ENCODE peak calls at places on chromosomes 4 and X, in eight cellular contexts. One of them, this sample, is unnamed.

GRCh38 chrX:150489359-150490015 is 78.9 kb upstream of the MTM1 start:
- DNase-seq in hippocampal formation: no peak
- DNase-seq in neural crest cell: no peak
- DNase-seq in dorsolateral prefrontal cortex: no peak
- DNase-seq in skeletal muscle cell: no peak
- DNase-seq in heart right ventricle: no peak
- DNase-seq in NAMALWA: no peak
- DNase-seq in stomach: no peak
- DNase-seq in this sample: no peak

GRCh38 chrX:74251006-74251930 is 52.7 kb upstream of the ZCCHC13 start:
- DNase-seq in NAMALWA: no peak
- DNase-seq in stomach: no peak
- DNase-seq in neural crest cell: no peak
- DNase-seq in heart right ventricle: no peak
- DNase-seq in dorsolateral prefrontal cortex: no peak
- DNase-seq in skeletal muscle cell: peak
- DNase-seq in hippocampal formation: no peak
- DNase-seq in this sample: no peak

GRCh38 chrX:135000516-135000915 is 9.7 kb downstream of the SMIM10 start:
- DNase-seq in neural crest cell: no peak
- DNase-seq in dorsolateral prefrontal cortex: no peak
- DNase-seq in stomach: no peak
- DNase-seq in NAMALWA: no peak
- DNase-seq in heart right ventricle: no peak
- DNase-seq in hippocampal formation: no peak
- DNase-seq in skeletal muscle cell: no peak
- DNase-seq in this sample: no peak

GRCh38 chrX:71222929-71223328 is at the start of gene GJB1:
- DNase-seq in dorsolateral prefrontal cortex: peak
- DNase-seq in skeletal muscle cell: no peak
- DNase-seq in stomach: no peak
- DNase-seq in heart right ventricle: no peak
- DNase-seq in hippocampal formation: peak
- DNase-seq in NAMALWA: no peak
- DNase-seq in neural crest cell: peak
- DNase-seq in this sample: no peak

GRCh38 chr4:40662962-40663604 is 33.4 kb upstream of the RBM47 start:
- DNase-seq in neural crest cell: no peak
- DNase-seq in stomach: no peak
- DNase-seq in skeletal muscle cell: peak
- DNase-seq in heart right ventricle: no peak
- DNase-seq in hippocampal formation: no peak
- DNase-seq in NAMALWA: no peak
- DNase-seq in dorsolateral prefrontal cortex: no peak
- DNase-seq in this sample: no peak

GRCh38 chr4:119626943-119627266 is 1.7 kb downstream of the PDE5A start:
- DNase-seq in hippocampal formation: no peak
- DNase-seq in heart right ventricle: no peak
- DNase-seq in dorsolateral prefrontal cortex: no peak
- DNase-seq in neural crest cell: no peak
- DNase-seq in NAMALWA: no peak
- DNase-seq in stomach: no peak
- DNase-seq in skeletal muscle cell: no peak
- DNase-seq in this sample: no peak

GRCh38 chr4:131302108-131302507 is 1847.0 kb upstream of the PCDH10 start:
- DNase-seq in dorsolateral prefrontal cortex: no peak
- DNase-seq in NAMALWA: peak
- DNase-seq in heart right ventricle: no peak
- DNase-seq in stomach: no peak
- DNase-seq in neural crest cell: no peak
- DNase-seq in skeletal muscle cell: no peak
- DNase-seq in hippocampal formation: no peak
- DNase-seq in this sample: no peak

GRCh38 chr4:150229538-150229937 is 151.3 kb downstream of the DCLK2 start:
- DNase-seq in heart right ventricle: no peak
- DNase-seq in NAMALWA: no peak
- DNase-seq in skeletal muscle cell: no peak
- DNase-seq in stomach: no peak
- DNase-seq in neural crest cell: no peak
- DNase-seq in dorsolateral prefrontal cortex: no peak
- DNase-seq in hippocampal formation: no peak
- DNase-seq in this sample: no peak

GRCh38 chr4:75733369-75733768 is 9.0 kb downstream of the USO1 start:
- DNase-seq in hippocampal formation: no peak
- DNase-seq in heart right ventricle: no peak
- DNase-seq in neural crest cell: no peak
- DNase-seq in stomach: no peak
- DNase-seq in dorsolateral prefrontal cortex: no peak
- DNase-seq in NAMALWA: no peak
- DNase-seq in skeletal muscle cell: no peak
- DNase-seq in this sample: no peak

GRCh38 chr4:71958978-71959377 is 72.8 kb upstream of the NPFFR2 start:
- DNase-seq in stomach: no peak
- DNase-seq in heart right ventricle: no peak
- DNase-seq in neural crest cell: no peak
- DNase-seq in dorsolateral prefrontal cortex: no peak
- DNase-seq in skeletal muscle cell: no peak
- DNase-seq in NAMALWA: no peak
- DNase-seq in hippocampal formation: no peak
- DNase-seq in this sample: no peak

GRCh38 chr4:139815646-139816601 is 150.3 kb downstream of the MGST2 start:
- DNase-seq in hippocampal formation: peak
- DNase-seq in stomach: no peak
- DNase-seq in heart right ventricle: peak
- DNase-seq in dorsolateral prefrontal cortex: peak
- DNase-seq in NAMALWA: no peak
- DNase-seq in skeletal muscle cell: peak
- DNase-seq in neural crest cell: peak
- DNase-seq in this sample: peak

GRCh38 chr4:76570141-76570989 is 135.3 kb downstream of the SHROOM3 start:
- DNase-seq in skeletal muscle cell: no peak
- DNase-seq in stomach: no peak
- DNase-seq in hippocampal formation: no peak
- DNase-seq in dorsolateral prefrontal cortex: no peak
- DNase-seq in neural crest cell: no peak
- DNase-seq in heart right ventricle: no peak
- DNase-seq in NAMALWA: no peak
- DNase-seq in this sample: no peak

GRCh38 chr4:77713884-77714283 is 105.3 kb downstream of the CNOT6L start:
- DNase-seq in dorsolateral prefrontal cortex: no peak
- DNase-seq in heart right ventricle: no peak
- DNase-seq in NAMALWA: no peak
- DNase-seq in stomach: no peak
- DNase-seq in neural crest cell: no peak
- DNase-seq in skeletal muscle cell: no peak
- DNase-seq in hippocampal formation: no peak
- DNase-seq in this sample: no peak

GRCh38 chr4:1082215-1083182 is 30.9 kb downstream of the RNF212 start:
- DNase-seq in dorsolateral prefrontal cortex: no peak
- DNase-seq in heart right ventricle: peak
- DNase-seq in stomach: peak
- DNase-seq in neural crest cell: no peak
- DNase-seq in skeletal muscle cell: peak
- DNase-seq in hippocampal formation: no peak
- DNase-seq in NAMALWA: peak
- DNase-seq in this sample: no peak

GRCh38 chr4:148444296-148445070 is 2.3 kb upstream of the NR3C2 start:
- DNase-seq in stomach: peak
- DNase-seq in skeletal muscle cell: no peak
- DNase-seq in heart right ventricle: peak
- DNase-seq in hippocampal formation: no peak
- DNase-seq in NAMALWA: no peak
- DNase-seq in neural crest cell: peak
- DNase-seq in dorsolateral prefrontal cortex: peak
- DNase-seq in this sample: peak

GRCh38 chr4:86376850-86377249 is 17.0 kb upstream of the MAPK10 start:
- DNase-seq in dorsolateral prefrontal cortex: no peak
- DNase-seq in neural crest cell: no peak
- DNase-seq in hippocampal formation: no peak
- DNase-seq in skeletal muscle cell: no peak
- DNase-seq in stomach: no peak
- DNase-seq in NAMALWA: no peak
- DNase-seq in heart right ventricle: no peak
- DNase-seq in this sample: no peak

GRCh38 chr4:173666-174314 is 49.5 kb downstream of the ZNF718 start:
- DNase-seq in dorsolateral prefrontal cortex: no peak
- DNase-seq in hippocampal formation: no peak
- DNase-seq in NAMALWA: no peak
- DNase-seq in heart right ventricle: no peak
- DNase-seq in skeletal muscle cell: no peak
- DNase-seq in neural crest cell: no peak
- DNase-seq in stomach: no peak
- DNase-seq in this sample: no peak

GRCh38 chr4:19924761-19925160 is 326.9 kb upstream of the SLIT2 start:
- DNase-seq in skeletal muscle cell: no peak
- DNase-seq in hippocampal formation: no peak
- DNase-seq in NAMALWA: no peak
- DNase-seq in heart right ventricle: no peak
- DNase-seq in dorsolateral prefrontal cortex: no peak
- DNase-seq in stomach: no peak
- DNase-seq in neural crest cell: no peak
- DNase-seq in this sample: no peak

GRCh38 chr4:81519856-81520255 is 48.1 kb upstream of the RASGEF1B start:
- DNase-seq in stomach: no peak
- DNase-seq in NAMALWA: no peak
- DNase-seq in hippocampal formation: no peak
- DNase-seq in heart right ventricle: no peak
- DNase-seq in skeletal muscle cell: no peak
- DNase-seq in neural crest cell: no peak
- DNase-seq in dorsolateral prefrontal cortex: no peak
- DNase-seq in this sample: no peak

GRCh38 chr4:1375761-1376322 is 28.8 kb downstream of the UVSSA start:
- DNase-seq in hippocampal formation: no peak
- DNase-seq in heart right ventricle: peak
- DNase-seq in dorsolateral prefrontal cortex: peak
- DNase-seq in stomach: no peak
- DNase-seq in skeletal muscle cell: no peak
- DNase-seq in neural crest cell: no peak
- DNase-seq in NAMALWA: no peak
- DNase-seq in this sample: no peak

GRCh38 chr4:136150046-136150445 is 1382.2 kb downstream of the PCDH18 start:
- DNase-seq in neural crest cell: no peak
- DNase-seq in stomach: no peak
- DNase-seq in dorsolateral prefrontal cortex: no peak
- DNase-seq in NAMALWA: no peak
- DNase-seq in skeletal muscle cell: no peak
- DNase-seq in hippocampal formation: no peak
- DNase-seq in heart right ventricle: no peak
- DNase-seq in this sample: no peak

GRCh38 chr4:65825121-65825520 is 154.8 kb upstream of the EPHA5 start:
- DNase-seq in dorsolateral prefrontal cortex: no peak
- DNase-seq in hippocampal formation: no peak
- DNase-seq in neural crest cell: no peak
- DNase-seq in stomach: no peak
- DNase-seq in heart right ventricle: no peak
- DNase-seq in skeletal muscle cell: peak
- DNase-seq in NAMALWA: no peak
- DNase-seq in this sample: no peak

GRCh38 chr4:98474408-98474844 is 184.0 kb downstream of the TSPAN5 start:
- DNase-seq in heart right ventricle: no peak
- DNase-seq in hippocampal formation: no peak
- DNase-seq in stomach: no peak
- DNase-seq in neural crest cell: no peak
- DNase-seq in skeletal muscle cell: peak
- DNase-seq in dorsolateral prefrontal cortex: no peak
- DNase-seq in NAMALWA: no peak
- DNase-seq in this sample: no peak

GRCh38 chr4:3219761-3220481 is 29.0 kb upstream of the MSANTD1 start:
- DNase-seq in heart right ventricle: no peak
- DNase-seq in NAMALWA: no peak
- DNase-seq in skeletal muscle cell: no peak
- DNase-seq in dorsolateral prefrontal cortex: peak
- DNase-seq in neural crest cell: no peak
- DNase-seq in hippocampal formation: no peak
- DNase-seq in stomach: no peak
- DNase-seq in this sample: no peak

GRCh38 chr4:8761824-8762205 is 109.8 kb downstream of the HMX1 start:
- DNase-seq in stomach: no peak
- DNase-seq in heart right ventricle: no peak
- DNase-seq in dorsolateral prefrontal cortex: peak
- DNase-seq in skeletal muscle cell: no peak
- DNase-seq in neural crest cell: no peak
- DNase-seq in NAMALWA: no peak
- DNase-seq in hippocampal formation: no peak
- DNase-seq in this sample: peak

GRCh38 chr4:141416677-141417363 is 196.1 kb downstream of the ZNF330 start:
- DNase-seq in dorsolateral prefrontal cortex: no peak
- DNase-seq in NAMALWA: no peak
- DNase-seq in heart right ventricle: no peak
- DNase-seq in neural crest cell: no peak
- DNase-seq in hippocampal formation: no peak
- DNase-seq in stomach: no peak
- DNase-seq in skeletal muscle cell: peak
- DNase-seq in this sample: no peak

GRCh38 chrX:119690921-119691716 is 1.8 kb downstream of the SEPTIN6 start:
- DNase-seq in hippocampal formation: no peak
- DNase-seq in stomach: no peak
- DNase-seq in NAMALWA: peak
- DNase-seq in heart right ventricle: no peak
- DNase-seq in neural crest cell: no peak
- DNase-seq in dorsolateral prefrontal cortex: no peak
- DNase-seq in skeletal muscle cell: peak
- DNase-seq in this sample: peak

GRCh38 chr4:16772366-16772850 is 126.0 kb downstream of the LDB2 start:
- DNase-seq in NAMALWA: no peak
- DNase-seq in skeletal muscle cell: no peak
- DNase-seq in dorsolateral prefrontal cortex: no peak
- DNase-seq in neural crest cell: no peak
- DNase-seq in heart right ventricle: no peak
- DNase-seq in stomach: no peak
- DNase-seq in hippocampal formation: no peak
- DNase-seq in this sample: no peak

GRCh38 chrX:53685711-53686110 is 808 bp downstream of the HUWE1 start:
- DNase-seq in stomach: no peak
- DNase-seq in skeletal muscle cell: no peak
- DNase-seq in hippocampal formation: no peak
- DNase-seq in heart right ventricle: no peak
- DNase-seq in dorsolateral prefrontal cortex: no peak
- DNase-seq in NAMALWA: no peak
- DNase-seq in neural crest cell: no peak
- DNase-seq in this sample: no peak

GRCh38 chr4:98261291-98262271 is at the start of gene RAP1GDS1:
- DNase-seq in hippocampal formation: peak
- DNase-seq in neural crest cell: no peak
- DNase-seq in stomach: peak
- DNase-seq in skeletal muscle cell: peak
- DNase-seq in NAMALWA: no peak
- DNase-seq in dorsolateral prefrontal cortex: peak
- DNase-seq in heart right ventricle: peak
- DNase-seq in this sample: peak